ENCODE peak calls at places on chromosomes 5 and 9, in seven cellular contexts. One of them, this sample, is unnamed.

GRCh38 chr9:15191358-15191757 is 115.7 kb downstream of the TTC39B start:
- DNase-seq in GM13977: no peak
- DNase-seq in HuH-7.5: no peak
- DNase-seq in stimulated activated CD8-positive, alpha-beta memory T cell treated with anti-CD3 and anti-CD28 coated beads, Interleukin-4, amount 100 ng/mL, for 1 hour: no peak
- DNase-seq in PC-3: no peak
- DNase-seq in adipocyte: no peak
- DNase-seq in prostate gland: no peak
- DNase-seq in this sample: no peak

GRCh38 chr5:176319827-176320554 is 41.6 kb downstream of the KIAA1191 start:
- DNase-seq in PC-3: peak; percentile 34
- DNase-seq in GM13977: no peak
- DNase-seq in adipocyte: peak; percentile 3
- DNase-seq in HuH-7.5: no peak
- DNase-seq in prostate gland: no peak
- DNase-seq in stimulated activated CD8-positive, alpha-beta memory T cell treated with anti-CD3 and anti-CD28 coated beads, Interleukin-4, amount 100 ng/mL, for 1 hour: no peak
- DNase-seq in this sample: no peak

GRCh38 chr5:23994581-23995370 is 487.4 kb downstream of the PRDM9 start:
- DNase-seq in prostate gland: no peak
- DNase-seq in adipocyte: no peak
- DNase-seq in PC-3: peak; percentile 53
- DNase-seq in HuH-7.5: peak; percentile 6
- DNase-seq in GM13977: no peak
- DNase-seq in stimulated activated CD8-positive, alpha-beta memory T cell treated with anti-CD3 and anti-CD28 coated beads, Interleukin-4, amount 100 ng/mL, for 1 hour: no peak
- DNase-seq in this sample: no peak

GRCh38 chr5:166509085-166509484 is 1782.4 kb upstream of the WWC1 start:
- DNase-seq in PC-3: no peak
- DNase-seq in prostate gland: no peak
- DNase-seq in adipocyte: peak; percentile 0
- DNase-seq in GM13977: no peak
- DNase-seq in stimulated activated CD8-positive, alpha-beta memory T cell treated with anti-CD3 and anti-CD28 coated beads, Interleukin-4, amount 100 ng/mL, for 1 hour: no peak
- DNase-seq in HuH-7.5: no peak
- DNase-seq in this sample: no peak

GRCh38 chr9:84170521-84171141 is 169.9 kb downstream of the SLC28A3 start:
- DNase-seq in stimulated activated CD8-positive, alpha-beta memory T cell treated with anti-CD3 and anti-CD28 coated beads, Interleukin-4, amount 100 ng/mL, for 1 hour: no peak
- DNase-seq in prostate gland: peak; percentile 18
- DNase-seq in PC-3: peak; percentile 36
- DNase-seq in adipocyte: peak; percentile 94
- DNase-seq in HuH-7.5: no peak
- DNase-seq in GM13977: no peak
- DNase-seq in this sample: no peak

GRCh38 chr5:152113401-152113800 is 188.8 kb upstream of the GLRA1 start:
- DNase-seq in stimulated activated CD8-positive, alpha-beta memory T cell treated with anti-CD3 and anti-CD28 coated beads, Interleukin-4, amount 100 ng/mL, for 1 hour: no peak
- DNase-seq in prostate gland: no peak
- DNase-seq in PC-3: no peak
- DNase-seq in adipocyte: no peak
- DNase-seq in HuH-7.5: no peak
- DNase-seq in GM13977: peak; percentile 29
- DNase-seq in this sample: no peak

GRCh38 chr9:12666813-12667212 is 26.4 kb upstream of the TYRP1 start:
- DNase-seq in prostate gland: no peak
- DNase-seq in PC-3: peak; percentile 32
- DNase-seq in GM13977: no peak
- DNase-seq in adipocyte: peak; percentile 4
- DNase-seq in HuH-7.5: no peak
- DNase-seq in stimulated activated CD8-positive, alpha-beta memory T cell treated with anti-CD3 and anti-CD28 coated beads, Interleukin-4, amount 100 ng/mL, for 1 hour: no peak
- DNase-seq in this sample: no peak

GRCh38 chr9:132350861-132351315 is 3.9 kb downstream of the SETX start:
- DNase-seq in GM13977: peak; percentile 71
- DNase-seq in PC-3: no peak
- DNase-seq in stimulated activated CD8-positive, alpha-beta memory T cell treated with anti-CD3 and anti-CD28 coated beads, Interleukin-4, amount 100 ng/mL, for 1 hour: no peak
- DNase-seq in HuH-7.5: no peak
- DNase-seq in prostate gland: no peak
- DNase-seq in adipocyte: peak; percentile 16
- DNase-seq in this sample: no peak

GRCh38 chr5:122151640-122152039 is 22.3 kb downstream of the ZNF474 start:
- DNase-seq in adipocyte: peak; percentile 74
- DNase-seq in prostate gland: no peak
- DNase-seq in HuH-7.5: no peak
- DNase-seq in PC-3: peak; percentile 40
- DNase-seq in stimulated activated CD8-positive, alpha-beta memory T cell treated with anti-CD3 and anti-CD28 coated beads, Interleukin-4, amount 100 ng/mL, for 1 hour: no peak
- DNase-seq in GM13977: no peak
- DNase-seq in this sample: no peak

GRCh38 chr5:61275841-61276240 is 56.2 kb upstream of the ZSWIM6 start:
- DNase-seq in GM13977: no peak
- DNase-seq in prostate gland: no peak
- DNase-seq in PC-3: peak; percentile 58
- DNase-seq in stimulated activated CD8-positive, alpha-beta memory T cell treated with anti-CD3 and anti-CD28 coated beads, Interleukin-4, amount 100 ng/mL, for 1 hour: no peak
- DNase-seq in adipocyte: peak; percentile 62
- DNase-seq in HuH-7.5: no peak
- DNase-seq in this sample: peak; percentile 63

GRCh38 chr5:167770461-167770860 is 521.0 kb upstream of the WWC1 start:
- DNase-seq in stimulated activated CD8-positive, alpha-beta memory T cell treated with anti-CD3 and anti-CD28 coated beads, Interleukin-4, amount 100 ng/mL, for 1 hour: no peak
- DNase-seq in GM13977: no peak
- DNase-seq in PC-3: peak; percentile 10
- DNase-seq in adipocyte: peak; percentile 68
- DNase-seq in HuH-7.5: no peak
- DNase-seq in prostate gland: no peak
- DNase-seq in this sample: no peak

GRCh38 chr5:139650689-139651501 is 2.7 kb downstream of the CXXC5 start:
- DNase-seq in stimulated activated CD8-positive, alpha-beta memory T cell treated with anti-CD3 and anti-CD28 coated beads, Interleukin-4, amount 100 ng/mL, for 1 hour: no peak
- DNase-seq in adipocyte: peak; percentile 76
- DNase-seq in prostate gland: peak; percentile 69
- DNase-seq in HuH-7.5: peak; percentile 93
- DNase-seq in PC-3: no peak
- DNase-seq in GM13977: no peak
- DNase-seq in this sample: peak; percentile 91

GRCh38 chr9:27053369-27054057 is 48.0 kb upstream of the LRRC19 start:
- DNase-seq in HuH-7.5: no peak
- DNase-seq in prostate gland: no peak
- DNase-seq in adipocyte: peak; percentile 26
- DNase-seq in GM13977: no peak
- DNase-seq in stimulated activated CD8-positive, alpha-beta memory T cell treated with anti-CD3 and anti-CD28 coated beads, Interleukin-4, amount 100 ng/mL, for 1 hour: no peak
- DNase-seq in PC-3: no peak
- DNase-seq in this sample: no peak

GRCh38 chr5:171580506-171581265 is 161.2 kb downstream of the FGF18 start:
- DNase-seq in adipocyte: peak; percentile 28
- DNase-seq in prostate gland: no peak
- DNase-seq in PC-3: no peak
- DNase-seq in HuH-7.5: no peak
- DNase-seq in GM13977: no peak
- DNase-seq in stimulated activated CD8-positive, alpha-beta memory T cell treated with anti-CD3 and anti-CD28 coated beads, Interleukin-4, amount 100 ng/mL, for 1 hour: no peak
- DNase-seq in this sample: no peak

GRCh38 chr9:89463986-89464901 is 33.7 kb downstream of the SEMA4D start:
- DNase-seq in PC-3: no peak
- DNase-seq in adipocyte: no peak
- DNase-seq in prostate gland: no peak
- DNase-seq in GM13977: peak; percentile 80
- DNase-seq in stimulated activated CD8-positive, alpha-beta memory T cell treated with anti-CD3 and anti-CD28 coated beads, Interleukin-4, amount 100 ng/mL, for 1 hour: peak; percentile 61
- DNase-seq in HuH-7.5: no peak
- DNase-seq in this sample: no peak

GRCh38 chr5:180156141-180156540 is 52.9 kb downstream of the RASGEF1C start:
- DNase-seq in GM13977: no peak
- DNase-seq in PC-3: no peak
- DNase-seq in HuH-7.5: no peak
- DNase-seq in stimulated activated CD8-positive, alpha-beta memory T cell treated with anti-CD3 and anti-CD28 coated beads, Interleukin-4, amount 100 ng/mL, for 1 hour: no peak
- DNase-seq in adipocyte: no peak
- DNase-seq in prostate gland: no peak
- DNase-seq in this sample: no peak

GRCh38 chr5:56608216-56608925 is 207.0 kb upstream of the MAP3K1 start:
- DNase-seq in prostate gland: no peak
- DNase-seq in GM13977: no peak
- DNase-seq in HuH-7.5: no peak
- DNase-seq in PC-3: no peak
- DNase-seq in adipocyte: no peak
- DNase-seq in stimulated activated CD8-positive, alpha-beta memory T cell treated with anti-CD3 and anti-CD28 coated beads, Interleukin-4, amount 100 ng/mL, for 1 hour: no peak
- DNase-seq in this sample: peak; percentile 15

GRCh38 chr5:74667396-74667795 is 17.6 kb upstream of the HEXB start:
- DNase-seq in prostate gland: no peak
- DNase-seq in adipocyte: peak; percentile 40
- DNase-seq in PC-3: no peak
- DNase-seq in stimulated activated CD8-positive, alpha-beta memory T cell treated with anti-CD3 and anti-CD28 coated beads, Interleukin-4, amount 100 ng/mL, for 1 hour: no peak
- DNase-seq in GM13977: no peak
- DNase-seq in HuH-7.5: no peak
- DNase-seq in this sample: no peak

GRCh38 chr9:94979904-94980507 is 253.5 kb downstream of the AOPEP start:
- DNase-seq in GM13977: no peak
- DNase-seq in prostate gland: no peak
- DNase-seq in adipocyte: no peak
- DNase-seq in HuH-7.5: no peak
- DNase-seq in PC-3: no peak
- DNase-seq in stimulated activated CD8-positive, alpha-beta memory T cell treated with anti-CD3 and anti-CD28 coated beads, Interleukin-4, amount 100 ng/mL, for 1 hour: no peak
- DNase-seq in this sample: no peak

GRCh38 chr9:36337865-36338264 is 62.2 kb downstream of the RNF38 start:
- DNase-seq in PC-3: no peak
- DNase-seq in HuH-7.5: no peak
- DNase-seq in GM13977: no peak
- DNase-seq in prostate gland: no peak
- DNase-seq in adipocyte: peak; percentile 14
- DNase-seq in stimulated activated CD8-positive, alpha-beta memory T cell treated with anti-CD3 and anti-CD28 coated beads, Interleukin-4, amount 100 ng/mL, for 1 hour: no peak
- DNase-seq in this sample: peak; percentile 63

GRCh38 chr9:132991351-132992300 is 13.1 kb downstream of the GFI1B start:
- DNase-seq in PC-3: no peak
- DNase-seq in stimulated activated CD8-positive, alpha-beta memory T cell treated with anti-CD3 and anti-CD28 coated beads, Interleukin-4, amount 100 ng/mL, for 1 hour: no peak
- DNase-seq in prostate gland: no peak
- DNase-seq in HuH-7.5: no peak
- DNase-seq in GM13977: no peak
- DNase-seq in adipocyte: no peak
- DNase-seq in this sample: no peak

GRCh38 chr5:98769006-98769255 is 4.5 kb upstream of the RGMB start:
- DNase-seq in PC-3: peak; percentile 46
- DNase-seq in GM13977: peak; percentile 62
- DNase-seq in prostate gland: no peak
- DNase-seq in stimulated activated CD8-positive, alpha-beta memory T cell treated with anti-CD3 and anti-CD28 coated beads, Interleukin-4, amount 100 ng/mL, for 1 hour: no peak
- DNase-seq in adipocyte: peak; percentile 90
- DNase-seq in HuH-7.5: no peak
- DNase-seq in this sample: no peak

GRCh38 chr5:93519737-93520136 is 61.3 kb downstream of the NR2F1-AS1 start:
- DNase-seq in prostate gland: no peak
- DNase-seq in stimulated activated CD8-positive, alpha-beta memory T cell treated with anti-CD3 and anti-CD28 coated beads, Interleukin-4, amount 100 ng/mL, for 1 hour: no peak
- DNase-seq in HuH-7.5: no peak
- DNase-seq in GM13977: no peak
- DNase-seq in adipocyte: peak; percentile 44
- DNase-seq in PC-3: peak; percentile 32
- DNase-seq in this sample: no peak

GRCh38 chr9:38048319-38048969 is 20.6 kb downstream of the SHB start:
- DNase-seq in stimulated activated CD8-positive, alpha-beta memory T cell treated with anti-CD3 and anti-CD28 coated beads, Interleukin-4, amount 100 ng/mL, for 1 hour: no peak
- DNase-seq in PC-3: no peak
- DNase-seq in GM13977: no peak
- DNase-seq in HuH-7.5: no peak
- DNase-seq in prostate gland: no peak
- DNase-seq in adipocyte: peak; percentile 66
- DNase-seq in this sample: no peak

This sample was measured in globus pallidus.